ENCODE peak calls at places on chromosomes 6 and 20, in six cellular contexts. Y, S, O, C, N and E are unnamed samples.

GRCh38 chr6:159760602-159761057 is 1.2 kb upstream of the ACAT2 start:
- DNase-seq in Y (no peak), S (no peak), O (no peak), C (no peak), N (no peak), E (no peak)

GRCh38 chr6:39445667-39446066 is 123.2 kb upstream of the KCNK16 start:
- DNase-seq in Y (no peak), S (no peak), O (no peak), C (no peak), N (no peak), E (no peak)

GRCh38 chr6:138088307-138088744 is 18.9 kb downstream of the PERP start:
- DNase-seq in Y (no peak), S (peak; percentile 26), O (peak; percentile 47), C (no peak), N (no peak), E (no peak)

GRCh38 chr6:22399693-22400092 is 102.9 kb upstream of the PRL start:
- DNase-seq in Y (no peak), S (no peak), O (no peak), C (no peak), N (no peak), E (no peak)

GRCh38 chr6:28807682-28808280 is 116.0 kb downstream of the TRIM27 start:
- DNase-seq in Y (no peak), S (peak; percentile 77), O (no peak), C (no peak), N (no peak), E (no peak)

GRCh38 chr6:36200154-36200891 is 3.8 kb downstream of the BRPF3 start:
- DNase-seq in Y (no peak), S (no peak), O (no peak), C (no peak), N (no peak), E (no peak)

GRCh38 chr20:884983-885952 is 30.9 kb downstream of the ANGPT4 start:
- DNase-seq in Y (no peak), S (peak; percentile 51), O (peak; percentile 15), C (peak; percentile 79), N (no peak), E (no peak)

GRCh38 chr6:109139109-109139508 is 43.8 kb downstream of the CEP57L1 start:
- DNase-seq in Y (no peak), S (no peak), O (no peak), C (no peak), N (no peak), E (no peak)

GRCh38 chr6:1336246-1336843 is 24.4 kb downstream of the FOXQ1 start:
- DNase-seq in Y (no peak), S (peak; percentile 47), O (peak; percentile 77), C (no peak), N (no peak), E (no peak)

GRCh38 chr20:25223179-25223661 is 24.7 kb upstream of the PYGB start:
- DNase-seq in Y (no peak), S (peak; percentile 90), O (no peak), C (no peak), N (no peak), E (peak; percentile 9)

GRCh38 chr6:142680308-142680707 is 264.7 kb downstream of the HIVEP2 start:
- DNase-seq in Y (no peak), S (no peak), O (no peak), C (no peak), N (no peak), E (no peak)

GRCh38 chr6:160750276-160750689 is 48.2 kb downstream of the PLG start:
- DNase-seq in Y (no peak), S (peak; percentile 23), O (no peak), C (no peak), N (no peak), E (no peak)

GRCh38 chr6:26196846-26197683 is 109.8 kb downstream of the HFE start:
- DNase-seq in Y (no peak), S (peak; percentile 97), O (peak; percentile 58), C (peak; percentile 79), N (peak; percentile 93), E (peak; percentile 90)

GRCh38 chr6:26194774-26195375 is 107.6 kb downstream of the HFE start:
- DNase-seq in Y (no peak), S (no peak), O (no peak), C (no peak), N (no peak), E (no peak)

GRCh38 chr6:26195924-26196845 is 109.0 kb downstream of the HFE start:
- DNase-seq in Y (no peak), S (peak; percentile 72), O (no peak), C (no peak), N (peak; percentile 85), E (no peak)

GRCh38 chr6:26194329-26194701 is 107.1 kb downstream of the HFE start:
- DNase-seq in Y (no peak), S (no peak), O (no peak), C (no peak), N (no peak), E (no peak)

GRCh38 chr6:26195376-26195923 is 108.2 kb downstream of the HFE start:
- DNase-seq in Y (no peak), S (peak; percentile 94), O (peak; percentile 85), C (peak; percentile 93), N (peak; percentile 99), E (peak; percentile 94)
- TF ChIP-seq POLR2A in Y (no peak), S (no peak), O (no peak), C (no peak), N (peak; percentile 74), E (peak; percentile 81)

DNA sequence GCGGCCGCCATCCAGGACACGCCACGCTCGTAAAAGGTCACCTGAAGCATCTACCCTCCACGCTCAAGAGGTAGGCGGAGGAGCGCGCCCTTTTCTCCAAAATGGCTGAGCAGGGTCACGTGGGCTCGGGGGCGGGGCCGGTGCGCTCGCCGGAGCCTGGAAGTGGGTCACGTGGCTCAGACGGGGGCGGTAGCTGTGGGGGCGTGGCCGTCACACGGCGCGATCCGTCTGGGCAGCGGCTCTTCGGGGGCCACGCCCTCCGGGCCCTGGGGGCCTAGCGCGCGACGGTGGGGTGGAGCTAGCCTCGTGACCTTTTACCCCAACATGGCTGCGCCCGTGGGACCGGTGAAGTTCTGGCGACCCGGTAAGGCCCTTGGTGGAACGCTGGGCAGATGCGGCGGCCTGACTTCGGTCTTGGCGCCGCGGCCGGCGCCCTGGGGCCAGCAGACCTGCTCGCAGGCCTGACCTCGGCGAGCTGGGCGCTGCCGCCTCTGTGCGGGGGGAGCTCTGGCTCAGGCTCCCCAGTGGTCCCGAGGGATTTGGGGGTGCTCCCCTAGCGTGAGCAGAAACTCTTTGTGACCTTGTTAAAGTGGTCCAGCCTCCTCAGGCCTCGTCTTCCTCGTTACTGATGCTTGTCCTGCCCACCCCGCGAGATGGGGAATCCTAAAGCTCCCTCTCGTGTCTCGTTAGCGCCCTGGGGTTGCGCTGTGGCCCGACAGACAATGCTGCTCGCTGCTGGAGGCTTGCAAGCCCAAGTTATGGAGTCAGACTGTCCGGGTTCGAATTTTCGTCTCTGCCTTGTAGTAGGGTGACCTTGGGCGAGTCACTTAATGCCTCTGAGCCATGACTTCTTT is at the start of gene DHX35:
- DNase-seq in Y (peak; percentile 85), S (peak; percentile 98), O (peak; percentile 98), C (peak; percentile 99), N (peak; percentile 100), E (peak; percentile 99)
- TF ChIP-seq POLR2A in Y (peak; percentile 54), S (peak; percentile 73), O (no peak), C (no peak), N (no peak), E (no peak)

GRCh38 chr20:64022671-64023070 is 13.3 kb upstream of the C20orf204 start:
- DNase-seq in Y (no peak), S (no peak), O (no peak), C (no peak), N (no peak), E (no peak)

GRCh38 chr20:64023278-64024140 is 12.5 kb upstream of the C20orf204 start:
- DNase-seq in Y (no peak), S (no peak), O (no peak), C (no peak), N (no peak), E (no peak)

GRCh38 chr20:64024141-64024990 is 11.6 kb upstream of the C20orf204 start:
- DNase-seq in Y (no peak), S (no peak), O (no peak), C (no peak), N (no peak), E (no peak)

GRCh38 chr20:64025826-64026412 is 10.1 kb upstream of the C20orf204 start:
- DNase-seq in Y (no peak), S (no peak), O (no peak), C (no peak), N (no peak), E (no peak)

DNA sequence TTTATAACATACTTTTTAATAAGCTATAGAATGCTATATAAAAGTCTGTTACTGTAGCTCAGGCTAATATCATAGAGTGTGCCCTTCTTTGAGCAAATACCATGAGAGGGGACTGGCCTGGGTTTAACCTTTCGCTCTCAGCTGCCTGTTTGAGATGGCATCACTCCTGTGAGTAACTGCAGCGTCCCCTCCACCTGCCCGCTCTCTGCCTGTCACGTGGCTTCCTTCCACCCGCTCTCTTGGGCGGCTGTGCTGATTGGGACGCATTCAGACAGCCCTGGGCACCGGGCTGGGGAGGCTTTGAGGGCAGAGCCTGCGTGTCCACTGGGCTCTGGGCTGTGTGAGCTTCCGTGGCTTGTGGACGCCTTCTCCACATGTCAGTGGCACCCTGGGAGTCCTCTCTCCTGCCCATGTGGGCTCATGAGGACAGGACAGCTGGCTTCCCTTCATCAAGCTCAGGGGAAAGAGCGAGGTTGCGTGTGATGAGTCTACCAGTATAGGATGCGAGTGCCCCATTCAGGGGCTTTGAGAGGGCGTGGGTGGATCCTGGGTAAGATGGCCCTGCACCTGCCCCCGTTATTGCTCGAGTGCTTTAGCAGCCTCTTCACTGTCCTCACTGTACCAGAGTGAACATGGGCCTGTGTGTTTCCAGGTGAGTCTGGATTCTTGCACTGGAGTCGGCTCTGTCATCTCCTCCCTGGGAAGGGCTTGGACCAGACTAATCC is 10.7 kb upstream of the C20orf204 start:
- DNase-seq in Y (no peak), S (no peak), O (no peak), C (no peak), N (no peak), E (no peak)
- TF ChIP-seq POLR2A in Y (no peak), S (no peak), O (no peak), C (no peak), N (no peak), E (no peak)

GRCh38 chr20:41003143-41003932 is 25.3 kb upstream of the TOP1 start:
- DNase-seq in Y (peak; percentile 38), S (peak; percentile 87), O (peak; percentile 87), C (no peak), N (no peak), E (peak; percentile 70)
- TF ChIP-seq POLR2A in Y (no peak), S (no peak), O (no peak), C (no peak), N (no peak), E (no peak)